ENCODE peak calls at places on chromosomes 6 and 20, in nine cellular contexts. One of them, this sample, is unnamed.
A peak's percentile ranks its signal among the peaks of the same experiment; 100 is the strongest.

GRCh38 chr6:96704713-96705112 is 132.6 kb downstream of the GPR63 start:
- DNase-seq in fibroblast of villous mesenchyme: no peak
- DNase-seq in HS-27A: no peak
- DNase-seq in ACHN: no peak
- DNase-seq in GM12865: peak; percentile 9
- DNase-seq in NCI-H748 treated with DMSO at 0.1 percent for 48 hours: no peak
- DNase-seq in lower leg skin: no peak
- DNase-seq in brain microvascular endothelial cell: no peak
- DNase-seq in H54: no peak
- DNase-seq in this sample: no peak

GRCh38 chr6:49453221-49453620 is 9.8 kb downstream of the MMUT start:
- DNase-seq in H54: no peak
- DNase-seq in ACHN: peak; percentile 24
- DNase-seq in brain microvascular endothelial cell: no peak
- DNase-seq in GM12865: no peak
- DNase-seq in NCI-H748 treated with DMSO at 0.1 percent for 48 hours: no peak
- DNase-seq in fibroblast of villous mesenchyme: peak; percentile 10
- DNase-seq in HS-27A: no peak
- DNase-seq in lower leg skin: no peak
- DNase-seq in this sample: peak; percentile 10

GRCh38 chr6:20640181-20640580 is 105.9 kb downstream of the CDKAL1 start:
- DNase-seq in fibroblast of villous mesenchyme: no peak
- DNase-seq in ACHN: no peak
- DNase-seq in brain microvascular endothelial cell: no peak
- DNase-seq in GM12865: no peak
- DNase-seq in H54: no peak
- DNase-seq in lower leg skin: no peak
- DNase-seq in HS-27A: no peak
- DNase-seq in NCI-H748 treated with DMSO at 0.1 percent for 48 hours: no peak
- DNase-seq in this sample: no peak

GRCh38 chr6:85403331-85404015 is 46.4 kb upstream of the NT5E start:
- DNase-seq in GM12865: no peak
- DNase-seq in brain microvascular endothelial cell: peak; percentile 71
- DNase-seq in HS-27A: peak; percentile 72
- DNase-seq in NCI-H748 treated with DMSO at 0.1 percent for 48 hours: no peak
- DNase-seq in lower leg skin: no peak
- DNase-seq in ACHN: peak; percentile 82
- DNase-seq in fibroblast of villous mesenchyme: peak; percentile 82
- DNase-seq in H54: peak; percentile 41
- DNase-seq in this sample: peak; percentile 95

GRCh38 chr6:501891-502601 is 110.5 kb downstream of the IRF4 start:
- DNase-seq in fibroblast of villous mesenchyme: peak; percentile 29
- DNase-seq in H54: peak; percentile 49
- DNase-seq in NCI-H748 treated with DMSO at 0.1 percent for 48 hours: no peak
- DNase-seq in GM12865: peak; percentile 61
- DNase-seq in ACHN: no peak
- DNase-seq in lower leg skin: no peak
- DNase-seq in HS-27A: no peak
- DNase-seq in brain microvascular endothelial cell: no peak
- DNase-seq in this sample: no peak

GRCh38 chr20:44131704-44132103 is 55.3 kb downstream of the JPH2 start:
- DNase-seq in brain microvascular endothelial cell: no peak
- DNase-seq in lower leg skin: no peak
- DNase-seq in fibroblast of villous mesenchyme: no peak
- DNase-seq in HS-27A: no peak
- DNase-seq in GM12865: no peak
- DNase-seq in H54: no peak
- DNase-seq in NCI-H748 treated with DMSO at 0.1 percent for 48 hours: no peak
- DNase-seq in ACHN: no peak
- DNase-seq in this sample: no peak

GRCh38 chr6:156575361-156575760 is 201.8 kb upstream of the ARID1B start:
- DNase-seq in GM12865: no peak
- DNase-seq in ACHN: no peak
- DNase-seq in NCI-H748 treated with DMSO at 0.1 percent for 48 hours: no peak
- DNase-seq in HS-27A: no peak
- DNase-seq in fibroblast of villous mesenchyme: no peak
- DNase-seq in lower leg skin: no peak
- DNase-seq in H54: no peak
- DNase-seq in brain microvascular endothelial cell: no peak
- DNase-seq in this sample: no peak

GRCh38 chr6:132445201-132445951 is 44.1 kb upstream of the MOXD1 start:
- DNase-seq in brain microvascular endothelial cell: peak; percentile 79
- DNase-seq in GM12865: no peak
- DNase-seq in ACHN: peak; percentile 94
- DNase-seq in H54: peak; percentile 8
- DNase-seq in fibroblast of villous mesenchyme: peak; percentile 32
- DNase-seq in lower leg skin: no peak
- DNase-seq in NCI-H748 treated with DMSO at 0.1 percent for 48 hours: no peak
- DNase-seq in HS-27A: peak; percentile 73
- DNase-seq in this sample: peak; percentile 84

GRCh38 chr6:4210619-4211419 is 75.4 kb upstream of the ECI2 start:
- DNase-seq in lower leg skin: no peak
- DNase-seq in ACHN: peak; percentile 52
- DNase-seq in GM12865: peak; percentile 63
- DNase-seq in brain microvascular endothelial cell: peak; percentile 73
- DNase-seq in H54: peak; percentile 49
- DNase-seq in NCI-H748 treated with DMSO at 0.1 percent for 48 hours: no peak
- DNase-seq in fibroblast of villous mesenchyme: peak; percentile 63
- DNase-seq in HS-27A: peak; percentile 14
- DNase-seq in this sample: peak; percentile 69

GRCh38 chr20:54084727-54085368 is 14.5 kb upstream of the BCAS1 start:
- DNase-seq in GM12865: no peak
- DNase-seq in fibroblast of villous mesenchyme: no peak
- DNase-seq in ACHN: no peak
- DNase-seq in HS-27A: no peak
- DNase-seq in lower leg skin: no peak
- DNase-seq in brain microvascular endothelial cell: no peak
- DNase-seq in H54: no peak
- DNase-seq in NCI-H748 treated with DMSO at 0.1 percent for 48 hours: no peak
- DNase-seq in this sample: peak; percentile 24

GRCh38 chr6:111566873-111567517 is 38.7 kb downstream of the TRAF3IP2 start:
- DNase-seq in HS-27A: no peak
- DNase-seq in NCI-H748 treated with DMSO at 0.1 percent for 48 hours: peak; percentile 91
- DNase-seq in H54: no peak
- DNase-seq in fibroblast of villous mesenchyme: no peak
- DNase-seq in lower leg skin: no peak
- DNase-seq in brain microvascular endothelial cell: no peak
- DNase-seq in GM12865: no peak
- DNase-seq in ACHN: no peak
- DNase-seq in this sample: no peak

GRCh38 chr6:110357696-110358535 is at the start of gene METTL24:
- DNase-seq in NCI-H748 treated with DMSO at 0.1 percent for 48 hours: peak; percentile 16
- DNase-seq in GM12865: no peak
- DNase-seq in lower leg skin: peak; percentile 87
- DNase-seq in fibroblast of villous mesenchyme: no peak
- DNase-seq in ACHN: no peak
- DNase-seq in H54: no peak
- DNase-seq in HS-27A: no peak
- DNase-seq in brain microvascular endothelial cell: no peak
- DNase-seq in this sample: no peak

GRCh38 chr6:13383280-13384163 is 55.2 kb upstream of the TBC1D7 start:
- DNase-seq in GM12865: peak; percentile 89
- DNase-seq in fibroblast of villous mesenchyme: peak; percentile 64
- DNase-seq in ACHN: no peak
- DNase-seq in H54: no peak
- DNase-seq in brain microvascular endothelial cell: no peak
- DNase-seq in lower leg skin: no peak
- DNase-seq in NCI-H748 treated with DMSO at 0.1 percent for 48 hours: peak; percentile 84
- DNase-seq in HS-27A: no peak
- DNase-seq in this sample: no peak

GRCh38 chr6:13866291-13866690 is 51.9 kb upstream of the MCUR1 start:
- DNase-seq in NCI-H748 treated with DMSO at 0.1 percent for 48 hours: no peak
- DNase-seq in ACHN: no peak
- DNase-seq in lower leg skin: peak; percentile 9
- DNase-seq in GM12865: no peak
- DNase-seq in brain microvascular endothelial cell: no peak
- DNase-seq in H54: no peak
- DNase-seq in fibroblast of villous mesenchyme: no peak
- DNase-seq in HS-27A: no peak
- DNase-seq in this sample: no peak

GRCh38 chr6:141153563-141153962 is 979.2 kb upstream of the GJE1 start:
- DNase-seq in ACHN: no peak
- DNase-seq in lower leg skin: no peak
- DNase-seq in HS-27A: no peak
- DNase-seq in brain microvascular endothelial cell: no peak
- DNase-seq in GM12865: peak; percentile 77
- DNase-seq in NCI-H748 treated with DMSO at 0.1 percent for 48 hours: peak; percentile 61
- DNase-seq in H54: no peak
- DNase-seq in fibroblast of villous mesenchyme: no peak
- DNase-seq in this sample: no peak

GRCh38 chr6:131792091-131792496 is 15.7 kb upstream of the ENPP1 start:
- DNase-seq in ACHN: peak; percentile 12
- DNase-seq in H54: peak; percentile 32
- DNase-seq in brain microvascular endothelial cell: peak; percentile 56
- DNase-seq in NCI-H748 treated with DMSO at 0.1 percent for 48 hours: no peak
- DNase-seq in GM12865: no peak
- DNase-seq in lower leg skin: no peak
- DNase-seq in HS-27A: no peak
- DNase-seq in fibroblast of villous mesenchyme: no peak
- DNase-seq in this sample: peak; percentile 89

GRCh38 chr6:63351995-63352586 is 32.3 kb upstream of the LGSN start:
- DNase-seq in NCI-H748 treated with DMSO at 0.1 percent for 48 hours: no peak
- DNase-seq in fibroblast of villous mesenchyme: peak; percentile 71
- DNase-seq in HS-27A: no peak
- DNase-seq in H54: no peak
- DNase-seq in lower leg skin: no peak
- DNase-seq in brain microvascular endothelial cell: no peak
- DNase-seq in GM12865: peak; percentile 68
- DNase-seq in ACHN: peak; percentile 33
- DNase-seq in this sample: peak; percentile 46

GRCh38 chr6:152099816-152100618 is 292.5 kb downstream of the ESR1 start:
- DNase-seq in ACHN: no peak
- DNase-seq in H54: peak; percentile 24
- DNase-seq in HS-27A: no peak
- DNase-seq in fibroblast of villous mesenchyme: peak; percentile 76
- DNase-seq in GM12865: no peak
- DNase-seq in NCI-H748 treated with DMSO at 0.1 percent for 48 hours: no peak
- DNase-seq in lower leg skin: no peak
- DNase-seq in brain microvascular endothelial cell: no peak
- DNase-seq in this sample: no peak

GRCh38 chr6:106339334-106340029 is 13.9 kb upstream of the ATG5 start:
- DNase-seq in ACHN: peak; percentile 80
- DNase-seq in lower leg skin: no peak
- DNase-seq in H54: peak; percentile 47
- DNase-seq in GM12865: peak; percentile 43
- DNase-seq in HS-27A: no peak
- DNase-seq in NCI-H748 treated with DMSO at 0.1 percent for 48 hours: peak; percentile 78
- DNase-seq in brain microvascular endothelial cell: peak; percentile 80
- DNase-seq in fibroblast of villous mesenchyme: peak; percentile 61
- DNase-seq in this sample: peak; percentile 69

GRCh38 chr6:77620290-77620882 is 32.5 kb upstream of the MEI4 start:
- DNase-seq in ACHN: peak; percentile 18
- DNase-seq in NCI-H748 treated with DMSO at 0.1 percent for 48 hours: peak; percentile 35
- DNase-seq in H54: no peak
- DNase-seq in lower leg skin: no peak
- DNase-seq in fibroblast of villous mesenchyme: peak; percentile 10
- DNase-seq in GM12865: peak; percentile 34
- DNase-seq in brain microvascular endothelial cell: peak; percentile 28
- DNase-seq in HS-27A: no peak
- DNase-seq in this sample: peak; percentile 7

GRCh38 chr20:47847882-47848485 is 62.7 kb upstream of the SULF2 start:
- DNase-seq in brain microvascular endothelial cell: no peak
- DNase-seq in lower leg skin: no peak
- DNase-seq in H54: no peak
- DNase-seq in GM12865: peak; percentile 8
- DNase-seq in HS-27A: no peak
- DNase-seq in NCI-H748 treated with DMSO at 0.1 percent for 48 hours: no peak
- DNase-seq in ACHN: no peak
- DNase-seq in fibroblast of villous mesenchyme: no peak
- DNase-seq in this sample: no peak

GRCh38 chr20:25389381-25389857 is 1.2 kb downstream of the ABHD12 start:
- DNase-seq in fibroblast of villous mesenchyme: peak; percentile 57
- DNase-seq in ACHN: peak; percentile 29
- DNase-seq in GM12865: peak; percentile 42
- DNase-seq in NCI-H748 treated with DMSO at 0.1 percent for 48 hours: peak; percentile 27
- DNase-seq in lower leg skin: no peak
- DNase-seq in HS-27A: peak; percentile 23
- DNase-seq in H54: peak; percentile 16
- DNase-seq in brain microvascular endothelial cell: peak; percentile 23
- DNase-seq in this sample: peak; percentile 50

GRCh38 chr6:14612016-14612415 is 494.4 kb downstream of the CD83 start:
- DNase-seq in GM12865: no peak
- DNase-seq in H54: peak; percentile 18
- DNase-seq in ACHN: no peak
- DNase-seq in NCI-H748 treated with DMSO at 0.1 percent for 48 hours: no peak
- DNase-seq in brain microvascular endothelial cell: peak; percentile 14
- DNase-seq in lower leg skin: no peak
- DNase-seq in HS-27A: peak; percentile 8
- DNase-seq in fibroblast of villous mesenchyme: peak; percentile 3
- DNase-seq in this sample: no peak

GRCh38 chr20:38997622-38998021 is 35.5 kb downstream of the DHX35 start:
- DNase-seq in brain microvascular endothelial cell: no peak
- DNase-seq in H54: no peak
- DNase-seq in fibroblast of villous mesenchyme: no peak
- DNase-seq in HS-27A: no peak
- DNase-seq in lower leg skin: no peak
- DNase-seq in ACHN: no peak
- DNase-seq in NCI-H748 treated with DMSO at 0.1 percent for 48 hours: no peak
- DNase-seq in GM12865: peak; percentile 92
- DNase-seq in this sample: no peak

GRCh38 chr6:25902071-25902470 is 28.0 kb upstream of the SLC17A3 start:
- DNase-seq in fibroblast of villous mesenchyme: no peak
- DNase-seq in H54: no peak
- DNase-seq in HS-27A: no peak
- DNase-seq in brain microvascular endothelial cell: no peak
- DNase-seq in NCI-H748 treated with DMSO at 0.1 percent for 48 hours: no peak
- DNase-seq in GM12865: peak; percentile 2
- DNase-seq in lower leg skin: no peak
- DNase-seq in ACHN: no peak
- DNase-seq in this sample: no peak

GRCh38 chr6:104161960-104162669 is 697.6 kb downstream of the HACE1 start:
- DNase-seq in ACHN: no peak
- DNase-seq in GM12865: no peak
- DNase-seq in lower leg skin: no peak
- DNase-seq in fibroblast of villous mesenchyme: peak; percentile 76
- DNase-seq in H54: no peak
- DNase-seq in brain microvascular endothelial cell: peak; percentile 31
- DNase-seq in NCI-H748 treated with DMSO at 0.1 percent for 48 hours: no peak
- DNase-seq in HS-27A: no peak
- DNase-seq in this sample: peak; percentile 68

GRCh38 chr6:36118550-36119107 is 11.7 kb upstream of the MAPK13 start:
- DNase-seq in ACHN: no peak
- DNase-seq in H54: no peak
- DNase-seq in NCI-H748 treated with DMSO at 0.1 percent for 48 hours: peak; percentile 92
- DNase-seq in GM12865: no peak
- DNase-seq in HS-27A: no peak
- DNase-seq in fibroblast of villous mesenchyme: no peak
- DNase-seq in lower leg skin: no peak
- DNase-seq in brain microvascular endothelial cell: no peak
- DNase-seq in this sample: no peak

GRCh38 chr6:138300469-138300868 is 77.2 kb upstream of the SMIM28 start:
- DNase-seq in HS-27A: no peak
- DNase-seq in fibroblast of villous mesenchyme: no peak
- DNase-seq in H54: no peak
- DNase-seq in ACHN: no peak
- DNase-seq in NCI-H748 treated with DMSO at 0.1 percent for 48 hours: no peak
- DNase-seq in brain microvascular endothelial cell: no peak
- DNase-seq in lower leg skin: no peak
- DNase-seq in GM12865: no peak
- DNase-seq in this sample: no peak

GRCh38 chr6:99016355-99016754 is 68.6 kb upstream of the FBXL4 start:
- DNase-seq in fibroblast of villous mesenchyme: no peak
- DNase-seq in HS-27A: no peak
- DNase-seq in lower leg skin: no peak
- DNase-seq in NCI-H748 treated with DMSO at 0.1 percent for 48 hours: no peak
- DNase-seq in GM12865: peak; percentile 8
- DNase-seq in brain microvascular endothelial cell: peak; percentile 32
- DNase-seq in ACHN: peak; percentile 10
- DNase-seq in H54: no peak
- DNase-seq in this sample: peak; percentile 94

GRCh38 chr6:24720604-24721460 is 1.9 kb upstream of the C6orf62 start:
- DNase-seq in GM12865: peak; percentile 100
- DNase-seq in fibroblast of villous mesenchyme: peak; percentile 100
- DNase-seq in HS-27A: peak; percentile 100
- DNase-seq in NCI-H748 treated with DMSO at 0.1 percent for 48 hours: peak; percentile 99
- DNase-seq in ACHN: peak; percentile 99
- DNase-seq in brain microvascular endothelial cell: peak; percentile 100
- DNase-seq in H54: peak; percentile 89
- DNase-seq in lower leg skin: peak; percentile 100
- DNase-seq in this sample: peak; percentile 100

GRCh38 chr20:30892704-30893345 is 364.6 kb upstream of the DEFB115 start:
- DNase-seq in ACHN: no peak
- DNase-seq in H54: no peak
- DNase-seq in HS-27A: no peak
- DNase-seq in NCI-H748 treated with DMSO at 0.1 percent for 48 hours: no peak
- DNase-seq in brain microvascular endothelial cell: no peak
- DNase-seq in fibroblast of villous mesenchyme: no peak
- DNase-seq in lower leg skin: no peak
- DNase-seq in GM12865: no peak
- DNase-seq in this sample: no peak

This sample was measured in astrocyte of the spinal cord.